ENCODE peak calls at places on chromosomes 3 and 15, in five cellular contexts. X is T-helper 2 cell, U is H9, T is substantia nigra, J is NCI-H460. S is an unnamed sample.

GRCh38 chr3:195186041-195186709 is 84.8 kb downstream of the XXYLT1 start:
- DNase-seq in X (no peak), J (no peak), T (no peak), U (no peak), S (no peak)

GRCh38 chr3:120338517-120338916 is 10.6 kb downstream of the LRRC58 start:
- DNase-seq in J (no peak), U (no peak), X (peak), T (no peak), S (no peak)

GRCh38 chr15:74525946-74526345 is 15.1 kb upstream of the ARID3B start:
- DNase-seq in J (no peak), T (no peak), U (no peak), X (no peak), S (no peak)

GRCh38 chr3:58117561-58118305 is 93.0 kb downstream of the DNASE1L3 start:
- DNase-seq in U (no peak), J (no peak), T (peak), X (no peak), S (peak)

GRCh38 chr15:100596792-100597191 is 5.2 kb downstream of the LINS1 start:
- DNase-seq in X (peak), J (no peak), U (no peak), T (no peak), S (no peak)

GRCh38 chr3:123082370-123083065 is 15.7 kb downstream of the PDIA5 start:
- DNase-seq in J (no peak), T (no peak), U (no peak), X (no peak), S (peak)

GRCh38 chr3:129827765-129828164 is 65.7 kb downstream of the TMCC1 start:
- DNase-seq in T (no peak), X (peak), J (no peak), U (no peak), S (no peak)

GRCh38 chr3:87509401-87509800 is 233.0 kb upstream of the POU1F1 start:
- DNase-seq in U (no peak), J (no peak), X (no peak), T (no peak), S (no peak)

GRCh38 chr3:139601191-139601961 is 61.8 kb upstream of the RBP1 start:
- DNase-seq in T (no peak), J (no peak), X (no peak), U (no peak), S (no peak)

GRCh38 chr15:39828374-39828931 is 45.8 kb upstream of the FSIP1 start:
- DNase-seq in J (no peak), U (no peak), T (peak), X (no peak), S (no peak)

GRCh38 chr15:88250826-88251225 is 5.7 kb downstream of the NTRK3 start:
- DNase-seq in X (no peak), U (no peak), J (no peak), T (peak), S (no peak)

GRCh38 chr3:189557824-189558223 is 73.4 kb upstream of the TP63 start:
- DNase-seq in T (no peak), J (no peak), U (no peak), X (no peak), S (no peak)

GRCh38 chr3:100455841-100456550 is 36.4 kb upstream of the TMEM45A start:
- DNase-seq in T (no peak), J (no peak), X (peak), U (no peak), S (no peak)

GRCh38 chr15:65399001-65399706 is 21.4 kb upstream of the IGDCC3 start:
- DNase-seq in X (no peak), J (no peak), T (no peak), U (no peak), S (no peak)

GRCh38 chr15:45399381-45400212 is 21.3 kb upstream of the GATM start:
- DNase-seq in T (no peak), U (no peak), J (peak), X (peak), S (no peak)

GRCh38 chr15:67146214-67146613 is 80.8 kb downstream of the SMAD3 start:
- DNase-seq in X (no peak), T (no peak), J (no peak), U (no peak), S (no peak)

GRCh38 chr3:158434412-158435038 is 136.5 kb upstream of the MLF1 start:
- DNase-seq in X (peak), J (peak), T (peak), U (peak), S (peak)

GRCh38 chr3:48979451-48979850 is 10.6 kb upstream of the P4HTM start:
- DNase-seq in U (no peak), X (no peak), T (no peak), J (no peak), S (no peak)

GRCh38 chr15:49844390-49844789 is 223.5 kb downstream of the DTWD1 start:
- DNase-seq in U (no peak), X (no peak), J (no peak), T (no peak), S (no peak)

GRCh38 chr3:113354307-113354706 is 87.0 kb downstream of the CFAP44 start:
- DNase-seq in U (no peak), X (no peak), J (peak), T (no peak), S (no peak)

GRCh38 chr3:113405180-113405579 is 36.1 kb downstream of the CFAP44 start:
- DNase-seq in X (no peak), J (no peak), U (no peak), T (no peak), S (no peak)

GRCh38 chr15:41494922-41495735 is 1.5 kb downstream of the ITPKA start:
- DNase-seq in X (no peak), T (no peak), U (peak), J (no peak), S (no peak)

GRCh38 chr15:88708256-88709054 is 69.6 kb downstream of the ISG20 start:
- DNase-seq in U (no peak), X (no peak), J (no peak), T (no peak), S (peak)

GRCh38 chr3:98817546-98817945 is 54.4 kb downstream of the ST3GAL6 start:
- DNase-seq in T (no peak), U (no peak), X (peak), J (peak), S (no peak)

GRCh38 chr3:169053427-169053826 is 610.1 kb downstream of the MECOM start:
- DNase-seq in J (no peak), U (no peak), X (no peak), T (no peak), S (no peak)

GRCh38 chr3:39401983-39402382 is 4.5 kb upstream of the RPSA start:
- DNase-seq in J (no peak), U (no peak), T (no peak), X (no peak), S (no peak)

GRCh38 chr3:9107738-9108137 is 141.7 kb downstream of the SRGAP3 start:
- DNase-seq in U (no peak), J (no peak), X (no peak), T (no peak), S (no peak)

GRCh38 chr3:129211772-129212171 is 28.1 kb upstream of the CNBP start:
- DNase-seq in U (peak), J (peak), X (no peak), T (no peak), S (peak)

GRCh38 chr15:37765809-37766208 is 168.6 kb upstream of the TMCO5A start:
- DNase-seq in X (peak), U (no peak), T (no peak), J (no peak), S (no peak)

GRCh38 chr15:58457466-58457965 is 25.7 kb downstream of the LIPC start:
- DNase-seq in U (no peak), J (no peak), T (no peak), X (peak), S (no peak)

GRCh38 chr15:71295242-71296031 is 180.2 kb downstream of the THSD4 start:
- DNase-seq in X (no peak), J (peak), T (no peak), U (no peak), S (no peak)